ENCODE peak calls at places on chromosomes 5 and 9, in eight cellular contexts. One of them, this sample, is unnamed.
A peak's percentile ranks its signal among the peaks of the same experiment; 100 is the strongest.

GRCh38 chr9:116469128-116469527 is 218.0 kb upstream of the TRIM32 start:
- DNase-seq in tibial nerve: no peak
- DNase-seq in AG09309: no peak
- DNase-seq in breast epithelium: no peak
- DNase-seq in IMR-90: no peak
- DNase-seq in CD8-positive, alpha-beta T cell: no peak
- DNase-seq in OCI-LY7: no peak
- DNase-seq in GM06990: no peak
- DNase-seq in this sample: no peak

GRCh38 chr5:102903074-102903871 is 148.2 kb downstream of the PAM start:
- DNase-seq in OCI-LY7: no peak
- DNase-seq in GM06990: no peak
- DNase-seq in breast epithelium: no peak
- DNase-seq in IMR-90: peak; percentile 36
- DNase-seq in CD8-positive, alpha-beta T cell: no peak
- DNase-seq in AG09309: no peak
- DNase-seq in tibial nerve: no peak
- DNase-seq in this sample: peak; percentile 9

GRCh38 chr5:113330533-113331200 is 104.1 kb downstream of the TSSK1B start:
- DNase-seq in tibial nerve: no peak
- DNase-seq in AG09309: peak; percentile 25
- DNase-seq in CD8-positive, alpha-beta T cell: no peak
- DNase-seq in OCI-LY7: peak; percentile 61
- DNase-seq in IMR-90: peak; percentile 60
- DNase-seq in GM06990: no peak
- DNase-seq in breast epithelium: peak; percentile 52
- DNase-seq in this sample: peak; percentile 54

GRCh38 chr5:124494540-124495116 is 251.8 kb downstream of the ZNF608 start:
- DNase-seq in breast epithelium: no peak
- DNase-seq in IMR-90: peak; percentile 25
- DNase-seq in tibial nerve: no peak
- DNase-seq in GM06990: no peak
- DNase-seq in AG09309: no peak
- DNase-seq in OCI-LY7: no peak
- DNase-seq in CD8-positive, alpha-beta T cell: no peak
- DNase-seq in this sample: no peak

GRCh38 chr5:149405550-149406202 is 26.6 kb upstream of the IL17B start:
- DNase-seq in tibial nerve: no peak
- DNase-seq in OCI-LY7: no peak
- DNase-seq in breast epithelium: no peak
- DNase-seq in AG09309: no peak
- DNase-seq in GM06990: no peak
- DNase-seq in CD8-positive, alpha-beta T cell: no peak
- DNase-seq in IMR-90: no peak
- DNase-seq in this sample: no peak

GRCh38 chr9:25602366-25603044 is 75.7 kb downstream of the TUSC1 start:
- DNase-seq in breast epithelium: no peak
- DNase-seq in CD8-positive, alpha-beta T cell: no peak
- DNase-seq in OCI-LY7: no peak
- DNase-seq in GM06990: no peak
- DNase-seq in IMR-90: no peak
- DNase-seq in AG09309: no peak
- DNase-seq in tibial nerve: no peak
- DNase-seq in this sample: no peak

GRCh38 chr5:136128416-136128935 is 4.2 kb upstream of the SMAD5 start:
- DNase-seq in AG09309: no peak
- DNase-seq in OCI-LY7: no peak
- DNase-seq in tibial nerve: no peak
- DNase-seq in CD8-positive, alpha-beta T cell: no peak
- DNase-seq in GM06990: no peak
- DNase-seq in breast epithelium: no peak
- DNase-seq in IMR-90: no peak
- DNase-seq in this sample: no peak

GRCh38 chr9:68418259-68418845 is 61.9 kb downstream of the PGM5 start:
- DNase-seq in breast epithelium: no peak
- DNase-seq in OCI-LY7: no peak
- DNase-seq in GM06990: no peak
- DNase-seq in AG09309: no peak
- DNase-seq in IMR-90: no peak
- DNase-seq in CD8-positive, alpha-beta T cell: no peak
- DNase-seq in tibial nerve: no peak
- DNase-seq in this sample: no peak

GRCh38 chr5:95609711-95610110 is 10.2 kb upstream of the GPR150 start:
- DNase-seq in IMR-90: peak; percentile 27
- DNase-seq in GM06990: no peak
- DNase-seq in OCI-LY7: no peak
- DNase-seq in CD8-positive, alpha-beta T cell: no peak
- DNase-seq in AG09309: no peak
- DNase-seq in tibial nerve: no peak
- DNase-seq in breast epithelium: no peak
- DNase-seq in this sample: no peak

GRCh38 chr5:91095321-91095720 is 287.8 kb downstream of the ARRDC3 start:
- DNase-seq in GM06990: no peak
- DNase-seq in tibial nerve: no peak
- DNase-seq in breast epithelium: no peak
- DNase-seq in OCI-LY7: no peak
- DNase-seq in IMR-90: no peak
- DNase-seq in CD8-positive, alpha-beta T cell: no peak
- DNase-seq in AG09309: no peak
- DNase-seq in this sample: no peak

GRCh38 chr9:81566074-81566698 is 123.2 kb downstream of the TLE1 start:
- DNase-seq in GM06990: no peak
- DNase-seq in tibial nerve: no peak
- DNase-seq in OCI-LY7: no peak
- DNase-seq in CD8-positive, alpha-beta T cell: no peak
- DNase-seq in IMR-90: no peak
- DNase-seq in breast epithelium: no peak
- DNase-seq in AG09309: no peak
- DNase-seq in this sample: no peak

DNA sequence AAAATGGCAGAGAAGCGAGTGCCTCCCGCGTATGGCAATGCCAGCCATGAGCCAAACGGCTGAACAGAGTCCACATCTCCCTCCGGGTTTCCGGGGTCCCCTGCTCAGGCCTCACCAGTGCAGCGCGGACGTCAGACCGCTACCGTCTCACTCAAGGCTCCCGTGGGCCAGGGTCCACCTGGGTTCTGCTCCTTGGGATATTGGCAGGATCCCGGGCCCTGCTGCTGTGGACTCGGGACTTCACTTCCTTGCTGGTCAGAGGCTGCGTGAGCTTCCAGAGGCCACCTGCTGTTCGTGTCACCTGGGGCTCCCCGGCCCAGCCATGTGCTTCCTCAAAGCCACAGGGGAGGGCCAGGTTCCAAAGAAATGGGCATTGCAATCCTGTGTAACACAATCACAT is 38.4 kb upstream of the CLPTM1L start:
- DNase-seq in GM06990: no peak
- DNase-seq in tibial nerve: no peak
- DNase-seq in CD8-positive, alpha-beta T cell: no peak
- DNase-seq in IMR-90: no peak
- DNase-seq in breast epithelium: no peak
- DNase-seq in AG09309: no peak
- DNase-seq in OCI-LY7: no peak
- DNase-seq in this sample: no peak
- H3K4me3 ChIP-seq in GM06990: no peak overlapping the region
- H3K4me3 ChIP-seq in tibial nerve: no peak overlapping the region
- H3K4me3 ChIP-seq in CD8-positive, alpha-beta T cell: no peak overlapping the region
- H3K4me3 ChIP-seq in IMR-90: no peak overlapping the region
- H3K4me3 ChIP-seq in breast epithelium: no peak overlapping the region
- H3K4me3 ChIP-seq in AG09309: no peak overlapping the region
- H3K4me3 ChIP-seq in OCI-LY7: no peak overlapping the region
- H3K4me3 ChIP-seq in this sample: no peak overlapping the region

GRCh38 chr5:38212307-38212706 is 46.1 kb upstream of the EGFLAM start:
- DNase-seq in CD8-positive, alpha-beta T cell: no peak
- DNase-seq in IMR-90: no peak
- DNase-seq in breast epithelium: no peak
- DNase-seq in OCI-LY7: no peak
- DNase-seq in GM06990: no peak
- DNase-seq in tibial nerve: no peak
- DNase-seq in AG09309: no peak
- DNase-seq in this sample: no peak

GRCh38 chr5:38210701-38211353 is 47.5 kb upstream of the EGFLAM start:
- DNase-seq in OCI-LY7: no peak
- DNase-seq in AG09309: no peak
- DNase-seq in IMR-90: no peak
- DNase-seq in GM06990: no peak
- DNase-seq in breast epithelium: no peak
- DNase-seq in CD8-positive, alpha-beta T cell: no peak
- DNase-seq in tibial nerve: no peak
- DNase-seq in this sample: no peak

GRCh38 chr5:38208782-38209378 is 49.5 kb upstream of the EGFLAM start:
- DNase-seq in GM06990: no peak
- DNase-seq in CD8-positive, alpha-beta T cell: no peak
- DNase-seq in OCI-LY7: peak; percentile 16
- DNase-seq in breast epithelium: no peak
- DNase-seq in AG09309: peak; percentile 10
- DNase-seq in tibial nerve: no peak
- DNase-seq in IMR-90: peak; percentile 31
- DNase-seq in this sample: peak; percentile 55

GRCh38 chr5:38211354-38211710 is 47.0 kb upstream of the EGFLAM start:
- DNase-seq in CD8-positive, alpha-beta T cell: no peak
- DNase-seq in AG09309: no peak
- DNase-seq in IMR-90: no peak
- DNase-seq in OCI-LY7: no peak
- DNase-seq in GM06990: no peak
- DNase-seq in tibial nerve: no peak
- DNase-seq in breast epithelium: no peak
- DNase-seq in this sample: no peak

DNA sequence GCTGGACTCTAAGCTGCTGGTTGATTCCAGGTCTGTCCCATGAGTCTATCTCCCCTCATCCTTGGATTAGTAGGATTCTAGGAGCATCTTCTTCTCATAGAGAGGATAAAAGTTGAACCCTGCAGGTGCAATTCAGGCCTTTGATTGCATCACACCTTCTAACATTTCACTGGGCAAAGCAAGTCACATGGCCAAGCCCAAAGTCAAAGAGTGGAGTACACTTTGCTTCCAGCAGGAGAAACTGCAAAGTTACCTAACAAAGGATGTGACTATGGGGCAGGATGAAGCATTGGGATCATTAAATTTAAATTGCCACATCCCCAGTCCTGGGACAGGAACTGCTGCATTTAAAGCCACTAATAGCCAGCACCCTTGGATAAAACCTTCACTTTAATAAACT is 51.0 kb upstream of the EGFLAM start:
- DNase-seq in IMR-90: peak; percentile 0
- DNase-seq in breast epithelium: no peak
- DNase-seq in AG09309: no peak
- DNase-seq in CD8-positive, alpha-beta T cell: no peak
- DNase-seq in OCI-LY7: no peak
- DNase-seq in GM06990: no peak
- DNase-seq in tibial nerve: no peak
- DNase-seq in this sample: peak; percentile 11
- TF ChIP-seq CTCF in IMR-90: no peak
- TF ChIP-seq CTCF in breast epithelium: no peak
- TF ChIP-seq CTCF in AG09309: no peak
- TF ChIP-seq CTCF in CD8-positive, alpha-beta T cell: no peak
- TF ChIP-seq CTCF in OCI-LY7: no peak
- TF ChIP-seq CTCF in GM06990: no peak
- TF ChIP-seq CTCF in tibial nerve: no peak
- TF ChIP-seq CTCF in this sample: no peak

GRCh38 chr5:178474562-178475184 is 115.5 kb downstream of the COL23A1 start:
- DNase-seq in OCI-LY7: no peak
- DNase-seq in IMR-90: no peak
- DNase-seq in GM06990: no peak
- DNase-seq in breast epithelium: no peak
- DNase-seq in tibial nerve: no peak
- DNase-seq in CD8-positive, alpha-beta T cell: no peak
- DNase-seq in AG09309: no peak
- DNase-seq in this sample: no peak

GRCh38 chr5:178478370-178478769 is 111.8 kb downstream of the COL23A1 start:
- DNase-seq in GM06990: no peak
- DNase-seq in breast epithelium: no peak
- DNase-seq in CD8-positive, alpha-beta T cell: no peak
- DNase-seq in tibial nerve: no peak
- DNase-seq in AG09309: no peak
- DNase-seq in OCI-LY7: no peak
- DNase-seq in IMR-90: no peak
- DNase-seq in this sample: no peak

GRCh38 chr5:178473858-178474257 is 116.3 kb downstream of the COL23A1 start:
- DNase-seq in IMR-90: no peak
- DNase-seq in AG09309: no peak
- DNase-seq in tibial nerve: no peak
- DNase-seq in CD8-positive, alpha-beta T cell: no peak
- DNase-seq in OCI-LY7: no peak
- DNase-seq in breast epithelium: no peak
- DNase-seq in GM06990: no peak
- DNase-seq in this sample: no peak

GRCh38 chr5:178477224-178478201 is 112.7 kb downstream of the COL23A1 start:
- DNase-seq in CD8-positive, alpha-beta T cell: no peak
- DNase-seq in GM06990: no peak
- DNase-seq in OCI-LY7: no peak
- DNase-seq in breast epithelium: no peak
- DNase-seq in IMR-90: no peak
- DNase-seq in tibial nerve: no peak
- DNase-seq in AG09309: no peak
- DNase-seq in this sample: no peak

DNA sequence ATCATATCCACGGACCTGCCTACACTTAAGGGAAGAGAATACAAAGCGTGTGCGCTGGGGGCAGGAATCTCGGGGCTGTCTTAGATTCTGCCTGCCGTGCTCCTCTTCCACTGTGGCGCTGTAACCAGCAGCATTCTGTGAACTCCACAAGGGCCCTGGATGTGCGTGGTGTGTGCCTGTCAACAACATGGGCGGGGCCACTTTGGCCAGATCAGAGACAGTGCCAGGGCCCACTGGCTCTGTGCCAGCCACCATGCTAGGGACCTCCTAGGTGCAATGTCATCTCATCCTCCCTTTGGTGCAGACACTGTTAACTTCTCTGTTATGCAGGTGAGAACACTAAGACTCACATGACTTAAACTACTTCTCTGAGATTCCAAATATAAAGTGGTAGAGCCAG is 113.7 kb downstream of the COL23A1 start:
- DNase-seq in AG09309: no peak
- DNase-seq in breast epithelium: no peak
- DNase-seq in GM06990: no peak
- DNase-seq in CD8-positive, alpha-beta T cell: no peak
- DNase-seq in OCI-LY7: no peak
- DNase-seq in IMR-90: no peak
- DNase-seq in tibial nerve: no peak
- DNase-seq in this sample: no peak
- H3K4me3 ChIP-seq in AG09309: no peak overlapping the region
- H3K4me3 ChIP-seq in breast epithelium: no peak overlapping the region
- H3K4me3 ChIP-seq in GM06990: no peak overlapping the region
- H3K4me3 ChIP-seq in CD8-positive, alpha-beta T cell: no peak overlapping the region
- H3K4me3 ChIP-seq in OCI-LY7: no peak overlapping the region
- H3K4me3 ChIP-seq in IMR-90: no peak overlapping the region
- H3K4me3 ChIP-seq in tibial nerve: no peak overlapping the region
- H3K4me3 ChIP-seq in this sample: no peak overlapping the region

DNA sequence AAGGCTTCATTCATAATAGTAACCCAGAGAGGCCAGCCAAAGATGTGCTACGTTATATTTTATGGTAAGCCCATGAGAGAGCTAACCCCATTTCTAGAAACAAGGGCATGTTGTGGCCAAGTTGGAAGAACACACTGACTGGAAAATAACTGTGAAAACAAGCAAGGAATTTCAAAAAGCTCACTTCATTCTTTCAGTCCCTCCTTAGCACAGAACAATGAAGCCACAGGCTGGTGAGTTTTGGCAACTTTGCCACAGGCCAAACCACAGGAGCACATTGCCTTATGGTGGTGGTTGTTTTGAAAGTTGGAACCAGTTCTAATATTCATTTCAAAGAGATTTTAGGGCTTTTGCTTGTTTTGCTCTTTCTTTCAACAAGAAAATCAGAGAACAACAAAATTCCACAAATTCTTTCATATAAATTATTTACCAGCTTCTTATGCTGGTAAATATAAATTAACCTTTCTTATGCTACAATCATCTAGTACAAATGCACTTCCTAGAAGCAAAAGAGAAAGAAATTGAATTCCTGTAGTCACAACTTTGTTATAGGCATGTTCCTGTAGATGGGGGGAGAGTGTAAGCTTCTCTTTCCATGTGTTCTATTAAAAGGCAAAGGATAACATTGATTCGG is 225.4 kb upstream of the RFX3 start:
- DNase-seq in CD8-positive, alpha-beta T cell: no peak
- DNase-seq in breast epithelium: no peak
- DNase-seq in AG09309: peak; percentile 75
- DNase-seq in tibial nerve: no peak
- DNase-seq in OCI-LY7: no peak
- DNase-seq in IMR-90: peak; percentile 10
- DNase-seq in GM06990: no peak
- DNase-seq in this sample: peak; percentile 51
- TF ChIP-seq CTCF in CD8-positive, alpha-beta T cell: no peak
- TF ChIP-seq CTCF in breast epithelium: no peak
- TF ChIP-seq CTCF in AG09309: no peak
- TF ChIP-seq CTCF in tibial nerve: no peak
- TF ChIP-seq CTCF in OCI-LY7: no peak
- TF ChIP-seq CTCF in IMR-90: no peak
- TF ChIP-seq CTCF in GM06990: no peak
- TF ChIP-seq CTCF in this sample: peak; percentile 17